ENCODE peak calls at places on chromosomes 2 and 18, in seven cellular contexts. R is colonic mucosa, C is Calu3, X is GM13976, U is tibial artery, N is fibroblast of pulmonary artery, V is IMR-90. Q is an unnamed sample.

GRCh38 chr2:1132328-1132964 is 181.8 kb downstream of the SNTG2 start:
- DNase-seq in R (no peak), C (no peak), X (no peak), U (no peak), N (no peak), V (no peak), Q (no peak)

GRCh38 chr2:106953236-106953635 is 67.3 kb upstream of the ST6GAL2 start:
- DNase-seq in R (no peak), C (no peak), X (no peak), U (no peak), N (no peak), V (no peak), Q (no peak)

GRCh38 chr2:71787476-71788185 is 334.3 kb downstream of the DYSF start:
- DNase-seq in R (peak; percentile 7), C (no peak), X (no peak), U (peak; percentile 54), N (no peak), V (no peak), Q (peak; percentile 57)

GRCh38 chr18:2961828-2962227 is 51.1 kb downstream of the LPIN2 start:
- DNase-seq in R (no peak), C (no peak), X (no peak), U (no peak), N (no peak), V (peak; percentile 55), Q (no peak)

GRCh38 chr2:220144411-220144810 is 517.0 kb downstream of the SLC4A3 start:
- DNase-seq in R (no peak), C (no peak), X (no peak), U (no peak), N (peak; percentile 45), V (peak; percentile 83), Q (no peak)

GRCh38 chr2:240622631-240623235 is 2.5 kb upstream of the GPR35 start:
- DNase-seq in R (no peak), C (no peak), X (no peak), U (peak; percentile 62), N (no peak), V (no peak), Q (no peak)

GRCh38 chr2:708667-709066 is 31.5 kb upstream of the TMEM18 start:
- DNase-seq in R (no peak), C (no peak), X (no peak), U (no peak), N (no peak), V (no peak), Q (no peak)

GRCh38 chr2:181036848-181037603 is 56.6 kb downstream of the UBE2E3 start:
- DNase-seq in R (no peak), C (no peak), X (no peak), U (no peak), N (peak; percentile 76), V (peak; percentile 80), Q (no peak)

GRCh38 chr2:127437781-127438726 is 19.8 kb downstream of the PROC start:
- DNase-seq in R (peak; percentile 52), C (no peak), X (no peak), U (no peak), N (no peak), V (no peak), Q (no peak)

GRCh38 chr2:138922973-138923563 is 142.9 kb upstream of the NXPH2 start:
- DNase-seq in R (no peak), C (no peak), X (peak; percentile 24), U (no peak), N (peak; percentile 47), V (no peak), Q (no peak)
- TF ChIP-seq CTCF in R (no peak), C (peak; percentile 25), X (no peak), U (no peak), N (peak; percentile 39), V (peak; percentile 32), Q (peak; percentile 82)

DNA sequence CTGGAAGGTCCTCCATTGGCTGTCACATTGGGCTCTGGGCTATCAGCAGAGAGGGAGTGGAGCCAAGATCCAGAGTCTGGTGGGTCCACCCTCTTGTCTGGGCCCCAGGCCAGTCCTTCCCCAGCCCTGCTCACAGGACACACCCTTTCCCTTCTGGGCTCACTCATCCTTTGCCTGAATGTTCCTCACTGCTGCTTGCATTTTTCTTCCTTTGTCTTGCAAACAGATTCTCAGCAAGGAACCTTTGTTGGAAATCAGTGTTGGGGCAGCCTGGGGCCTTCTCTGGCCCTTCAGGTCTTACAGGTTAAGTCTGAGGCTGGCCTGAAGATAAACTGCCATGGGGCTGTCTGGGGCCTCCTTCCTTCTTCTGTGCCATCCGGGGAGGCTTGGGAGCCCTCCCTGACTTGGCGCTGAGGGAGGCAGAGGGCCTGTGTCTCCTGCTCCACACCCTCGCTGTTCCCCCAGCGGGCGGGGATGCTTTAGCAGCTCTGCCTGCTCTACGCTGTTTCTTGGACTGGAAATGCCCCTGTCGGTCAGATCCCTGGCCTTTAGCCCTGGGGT is 11.5 kb upstream of the CELF4 start:
- DNase-seq in R (no peak), C (no peak), X (no peak), U (no peak), N (peak; percentile 64), V (no peak), Q (no peak)
- TF ChIP-seq CTCF in R (no peak), C (no peak), X (no peak), U (no peak), N (no peak), V (no peak), Q (no peak)

DNA sequence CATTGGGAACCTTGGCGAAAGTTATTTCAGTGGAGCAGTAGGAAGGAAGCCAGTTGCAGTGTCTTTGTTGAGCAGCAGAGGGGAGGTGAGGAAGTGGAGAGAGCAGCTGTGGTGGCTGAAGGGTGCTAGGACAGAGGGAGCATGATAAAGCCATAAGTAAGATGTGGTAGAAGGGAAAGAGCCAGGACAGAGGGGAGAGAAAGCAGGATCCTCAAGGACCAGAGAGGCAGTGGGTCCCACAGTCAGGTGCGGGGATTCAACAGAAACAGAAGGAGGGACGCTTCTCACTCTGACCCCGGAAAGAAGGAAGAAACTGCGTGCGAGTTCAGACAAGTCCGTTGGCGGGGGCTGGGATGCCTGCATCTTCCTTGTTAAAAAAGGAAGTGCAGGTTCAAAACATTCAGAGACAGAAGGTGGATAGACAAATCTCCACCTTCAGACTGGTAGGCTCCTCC is at the start of gene CXCR2:
- DNase-seq in R (no peak), C (no peak), X (no peak), U (no peak), N (no peak), V (no peak), Q (no peak)
- TF ChIP-seq CTCF in R (no peak), C (no peak), X (no peak), U (no peak), N (no peak), V (no peak), Q (no peak)

GRCh38 chr2:104976603-104977120 is 61.2 kb upstream of the MRPS9 start:
- DNase-seq in R (peak; percentile 24), C (peak; percentile 17), X (peak; percentile 72), U (no peak), N (no peak), V (no peak), Q (no peak)
- TF ChIP-seq CTCF in R (no peak), C (no peak), X (peak; percentile 51), U (no peak), N (no peak), V (no peak), Q (peak; percentile 36)

GRCh38 chr2:110211938-110212858 is at the start of gene MTLN:
- DNase-seq in R (peak; percentile 82), C (peak; percentile 73), X (peak; percentile 86), U (peak; percentile 85), N (peak; percentile 69), V (peak; percentile 66), Q (peak; percentile 70)
- TF ChIP-seq CTCF in R (no peak), C (no peak), X (no peak), U (no peak), N (no peak), V (no peak), Q (no peak)